ENCODE peak calls at places on chromosome 20, in nine cellular contexts. S is prostate gland, V is HCT116, D is esophagus squamous epithelium, Q is cardiac muscle cell, O is A549, K is choroid plexus epithelial cell, H is fibroblast of pulmonary artery, C is psoas muscle. X is an unnamed sample.

GRCh38 chr20:10131612-10132345 is 86.9 kb upstream of the SNAP25 start:
- DNase-seq in S (peak; percentile 29), K (peak; percentile 80), O (peak; percentile 37), V (no peak), H (peak; percentile 61), Q (peak; percentile 83), D (no peak), C (no peak), X (no peak)

GRCh38 chr20:56722042-56722441 is 92.9 kb downstream of the TFAP2C start:
- DNase-seq in S (peak; percentile 45), O (no peak), H (no peak), K (no peak), V (no peak), D (no peak), C (no peak), Q (no peak), X (no peak)

GRCh38 chr20:61310954-61311353 is 58.9 kb downstream of the CDH4 start:
- DNase-seq in C (no peak), V (no peak), H (no peak), D (no peak), S (no peak), O (no peak), Q (no peak), K (no peak), X (no peak)

GRCh38 chr20:62808211-62808865 is 3.7 kb downstream of the OGFR start:
- DNase-seq in H (peak; percentile 62), K (peak; percentile 54), S (no peak), Q (peak; percentile 64), C (peak; percentile 83), D (no peak), V (no peak), O (peak; percentile 83), X (peak; percentile 75)

GRCh38 chr20:22720206-22720605 is 135.8 kb upstream of the FOXA2 start:
- DNase-seq in H (no peak), Q (no peak), K (no peak), S (no peak), D (no peak), C (no peak), V (no peak), O (no peak), X (no peak)

GRCh38 chr20:49163696-49164095 is 24.4 kb downstream of the STAU1 start:
- DNase-seq in K (no peak), C (no peak), D (no peak), H (no peak), O (no peak), Q (no peak), S (no peak), V (no peak), X (no peak)

GRCh38 chr20:10239954-10240353 is 21.3 kb downstream of the SNAP25 start:
- DNase-seq in O (peak; percentile 38), S (peak; percentile 21), V (no peak), C (no peak), H (peak; percentile 39), Q (peak; percentile 72), K (peak; percentile 77), D (no peak), X (no peak)

GRCh38 chr20:2768632-2769015 is 31.8 kb downstream of the CPXM1 start:
- DNase-seq in V (no peak), O (no peak), H (peak; percentile 7), K (no peak), Q (no peak), C (no peak), D (no peak), S (no peak), X (no peak)

GRCh38 chr20:8795404-8795803 is 273.5 kb upstream of the PLCB4 start:
- DNase-seq in K (no peak), D (no peak), C (no peak), S (no peak), Q (peak; percentile 47), O (no peak), V (no peak), H (peak; percentile 17), X (no peak)

GRCh38 chr20:101975-102374 is 14.5 kb downstream of the DEFB125 start:
- DNase-seq in S (no peak), H (no peak), K (no peak), C (no peak), Q (no peak), D (no peak), V (no peak), O (no peak), X (no peak)

GRCh38 chr20:35000311-35000921 is 44.7 kb downstream of the MYH7B start:
- DNase-seq in D (no peak), K (no peak), S (no peak), C (no peak), O (no peak), H (no peak), V (no peak), Q (no peak), X (no peak)

GRCh38 chr20:60123652-60124051 is 165.4 kb downstream of the CDH26 start:
- DNase-seq in H (no peak), O (no peak), D (no peak), V (no peak), Q (no peak), C (no peak), K (no peak), S (no peak), X (no peak)

GRCh38 chr20:50083034-50083433 is 29.9 kb downstream of the UBE2V1 start:
- DNase-seq in C (no peak), Q (no peak), O (no peak), H (no peak), S (no peak), K (no peak), V (no peak), D (no peak), X (no peak)

GRCh38 chr20:24781061-24781980 is 167.7 kb upstream of the CST7 start:
- DNase-seq in H (peak; percentile 34), D (no peak), V (no peak), O (peak; percentile 40), S (no peak), K (peak; percentile 72), C (peak; percentile 23), Q (peak; percentile 43), X (no peak)

GRCh38 chr20:11492846-11493245 is 424.8 kb upstream of the BTBD3 start:
- DNase-seq in C (no peak), H (no peak), O (no peak), S (no peak), D (no peak), Q (no peak), V (no peak), K (no peak), X (no peak)

GRCh38 chr20:50415031-50415515 is 95.1 kb upstream of the PTPN1 start:
- DNase-seq in Q (no peak), O (no peak), D (no peak), C (no peak), H (no peak), V (peak; percentile 28), S (peak; percentile 86), K (no peak), X (no peak)

GRCh38 chr20:1327827-1328679 is 886 bp downstream of the SDCBP2 start:
- DNase-seq in H (no peak), K (no peak), Q (no peak), S (no peak), V (no peak), O (no peak), D (no peak), C (no peak), X (peak; percentile 7)

GRCh38 chr20:54221383-54221782 is 13.5 kb downstream of the PFDN4 start:
- DNase-seq in V (no peak), Q (no peak), K (peak; percentile 52), S (no peak), H (peak; percentile 17), C (no peak), O (no peak), D (no peak), X (no peak)

GRCh38 chr20:1831606-1832005 is 63.6 kb upstream of the SIRPA start:
- DNase-seq in H (no peak), O (no peak), V (no peak), S (no peak), C (no peak), D (no peak), K (no peak), Q (no peak), X (no peak)

DNA sequence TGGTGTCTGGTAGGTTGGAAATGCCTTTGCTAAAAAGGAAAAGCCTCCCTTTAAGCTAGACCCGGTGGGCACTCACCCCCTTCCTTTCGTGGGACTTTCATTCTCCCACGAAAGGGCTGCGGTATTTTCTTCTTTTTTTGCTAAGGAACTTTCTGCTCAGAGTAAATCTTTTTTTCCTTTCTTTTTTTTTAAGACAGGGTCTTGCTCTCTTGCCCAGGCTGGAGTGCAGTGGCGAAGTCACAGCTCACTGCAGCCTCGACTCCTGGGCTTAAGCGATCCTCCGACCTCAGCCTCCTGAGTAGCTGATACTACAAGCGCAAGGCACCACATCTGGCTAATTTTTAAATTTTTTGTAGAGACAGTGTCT is 4.0 kb downstream of the TP53TG5 start:
- DNase-seq in D (no peak), S (no peak), H (no peak), Q (no peak), O (no peak), C (no peak), K (no peak), V (no peak), X (no peak)
- TF ChIP-seq CTCF in D (no peak), S (no peak), H (no peak), Q (no peak), O (no peak), C (no peak), K (no peak), V (no peak), X (no peak)

GRCh38 chr20:51562334-51563140 is 20.0 kb upstream of the NFATC2 start:
- DNase-seq in D (no peak), V (peak; percentile 26), O (peak; percentile 65), C (peak; percentile 82), S (peak; percentile 68), Q (peak; percentile 97), H (peak; percentile 97), K (peak; percentile 90), X (peak; percentile 28)
- TF ChIP-seq CTCF in D (no peak), V (peak; percentile 37), O (peak; percentile 41), C (no peak), S (no peak), Q (peak; percentile 26), H (no peak), K (no peak), X (no peak)

DNA sequence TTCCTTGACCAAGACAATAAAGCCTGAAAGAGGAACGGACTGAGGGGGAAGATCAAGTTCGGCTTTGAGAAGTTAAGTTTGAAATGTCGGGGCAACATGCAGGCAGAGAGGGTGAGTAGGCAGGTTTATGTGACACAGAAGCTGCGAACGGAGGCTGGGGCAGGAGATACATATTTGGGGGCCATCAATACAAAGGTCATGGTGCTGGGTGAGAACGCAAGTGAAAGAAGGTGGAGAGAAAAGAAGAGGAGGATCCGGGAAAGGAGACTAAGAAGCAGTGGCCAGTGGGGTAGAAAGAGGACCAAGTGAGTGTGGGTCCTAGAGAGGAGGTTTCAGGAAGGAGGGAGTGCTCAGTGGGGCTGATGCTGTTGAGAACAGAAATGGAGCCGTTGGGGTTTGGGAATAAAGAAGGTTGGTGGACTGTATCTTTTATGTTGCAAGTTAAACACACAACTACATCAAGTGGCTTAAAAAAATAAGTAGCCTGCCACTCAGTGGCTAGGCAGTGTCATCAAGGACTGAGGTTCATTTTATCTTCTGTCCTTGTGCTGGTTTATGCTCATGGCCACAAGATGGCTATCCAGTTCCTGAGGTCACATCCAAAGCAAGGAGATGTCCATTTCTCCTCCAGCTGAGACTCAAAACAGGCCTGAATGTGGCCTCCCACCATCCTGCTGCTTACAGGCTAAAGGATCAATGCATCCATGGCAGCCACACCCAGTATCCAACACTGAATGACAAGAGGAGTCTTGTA is 1.7 kb upstream of the BLCAP start:
- DNase-seq in O (no peak), H (no peak), Q (no peak), D (no peak), V (no peak), S (no peak), C (no peak), K (no peak), X (no peak)
- TF ChIP-seq CTCF in O (no peak), H (no peak), Q (no peak), D (no peak), V (peak; percentile 44), S (no peak), C (no peak), K (no peak), X (no peak)

GRCh38 chr20:51542033-51542893 is at the start of gene NFATC2:
- DNase-seq in Q (no peak), V (no peak), H (no peak), K (no peak), O (no peak), D (no peak), S (no peak), C (peak; percentile 78), X (peak; percentile 74)
- TF ChIP-seq CTCF in Q (peak; percentile 11), V (peak; percentile 89), H (no peak), K (no peak), O (no peak), D (peak; percentile 14), S (no peak), C (no peak), X (no peak)